ENCODE peak calls at places on chromosomes 3 and 15, in ten cellular contexts. One of them, this sample, is unnamed.

GRCh38 chr3:111924283-111924682 is 54.5 kb upstream of the ABHD10 start:
- DNase-seq in NCI-H748 treated with DMSO at 0.1 percent for 48 hours: no peak
- DNase-seq in choroid plexus epithelial cell: no peak
- DNase-seq in H54: no peak
- DNase-seq in thyroid gland: peak; percentile 74
- DNase-seq in GM23248: no peak
- DNase-seq in WTC11: no peak
- DNase-seq in AG04450: no peak
- DNase-seq in iPS-NIHi11: no peak
- DNase-seq in anterior cingulate cortex: no peak
- DNase-seq in this sample: no peak

GRCh38 chr15:66291816-66292215 is 1.6 kb upstream of the DIS3L start:
- DNase-seq in NCI-H748 treated with DMSO at 0.1 percent for 48 hours: no peak
- DNase-seq in choroid plexus epithelial cell: no peak
- DNase-seq in H54: no peak
- DNase-seq in thyroid gland: no peak
- DNase-seq in GM23248: peak; percentile 52
- DNase-seq in WTC11: no peak
- DNase-seq in AG04450: no peak
- DNase-seq in iPS-NIHi11: no peak
- DNase-seq in anterior cingulate cortex: no peak
- DNase-seq in this sample: no peak

GRCh38 chr3:57268416-57268815 is 24.1 kb downstream of the ASB14 start:
- DNase-seq in NCI-H748 treated with DMSO at 0.1 percent for 48 hours: no peak
- DNase-seq in choroid plexus epithelial cell: peak; percentile 40
- DNase-seq in H54: no peak
- DNase-seq in thyroid gland: no peak
- DNase-seq in GM23248: no peak
- DNase-seq in WTC11: no peak
- DNase-seq in AG04450: no peak
- DNase-seq in iPS-NIHi11: no peak
- DNase-seq in anterior cingulate cortex: no peak
- DNase-seq in this sample: no peak

GRCh38 chr3:48661501-48662139 is 1.1 kb downstream of the CELSR3 start:
- DNase-seq in NCI-H748 treated with DMSO at 0.1 percent for 48 hours: no peak
- DNase-seq in choroid plexus epithelial cell: peak; percentile 67
- DNase-seq in H54: no peak
- DNase-seq in thyroid gland: peak; percentile 66
- DNase-seq in GM23248: peak; percentile 62
- DNase-seq in WTC11: peak; percentile 84
- DNase-seq in AG04450: no peak
- DNase-seq in iPS-NIHi11: peak; percentile 85
- DNase-seq in anterior cingulate cortex: peak; percentile 57
- DNase-seq in this sample: peak; percentile 57

GRCh38 chr15:80674245-80674614 is 20.9 kb upstream of the ABHD17C start:
- DNase-seq in NCI-H748 treated with DMSO at 0.1 percent for 48 hours: no peak
- DNase-seq in choroid plexus epithelial cell: peak; percentile 62
- DNase-seq in H54: no peak
- DNase-seq in thyroid gland: no peak
- DNase-seq in GM23248: peak; percentile 15
- DNase-seq in WTC11: no peak
- DNase-seq in AG04450: peak; percentile 27
- DNase-seq in iPS-NIHi11: no peak
- DNase-seq in anterior cingulate cortex: no peak
- DNase-seq in this sample: no peak

GRCh38 chr3:115438799-115439198 is 184.5 kb upstream of the GAP43 start:
- DNase-seq in NCI-H748 treated with DMSO at 0.1 percent for 48 hours: no peak
- DNase-seq in choroid plexus epithelial cell: no peak
- DNase-seq in H54: no peak
- DNase-seq in thyroid gland: no peak
- DNase-seq in GM23248: no peak
- DNase-seq in WTC11: no peak
- DNase-seq in AG04450: no peak
- DNase-seq in iPS-NIHi11: no peak
- DNase-seq in anterior cingulate cortex: no peak
- DNase-seq in this sample: no peak

GRCh38 chr15:83066761-83067637 is at the start of gene BTBD1:
- DNase-seq in NCI-H748 treated with DMSO at 0.1 percent for 48 hours: peak; percentile 60
- DNase-seq in choroid plexus epithelial cell: peak; percentile 96
- DNase-seq in H54: peak; percentile 92
- DNase-seq in thyroid gland: peak; percentile 98
- DNase-seq in GM23248: peak; percentile 99
- DNase-seq in WTC11: peak; percentile 75
- DNase-seq in AG04450: peak; percentile 90
- DNase-seq in iPS-NIHi11: peak; percentile 98
- DNase-seq in anterior cingulate cortex: peak; percentile 77
- DNase-seq in this sample: peak; percentile 90

GRCh38 chr3:172280406-172281051 is 167.7 kb downstream of the GHSR start:
- DNase-seq in NCI-H748 treated with DMSO at 0.1 percent for 48 hours: no peak
- DNase-seq in choroid plexus epithelial cell: peak; percentile 95
- DNase-seq in H54: peak; percentile 23
- DNase-seq in thyroid gland: no peak
- DNase-seq in GM23248: peak; percentile 74
- DNase-seq in WTC11: no peak
- DNase-seq in AG04450: peak; percentile 77
- DNase-seq in iPS-NIHi11: no peak
- DNase-seq in anterior cingulate cortex: no peak
- DNase-seq in this sample: no peak

GRCh38 chr3:168984872-168985271 is 678.6 kb downstream of the MECOM start:
- DNase-seq in NCI-H748 treated with DMSO at 0.1 percent for 48 hours: no peak
- DNase-seq in choroid plexus epithelial cell: no peak
- DNase-seq in H54: no peak
- DNase-seq in thyroid gland: no peak
- DNase-seq in GM23248: no peak
- DNase-seq in WTC11: no peak
- DNase-seq in AG04450: no peak
- DNase-seq in iPS-NIHi11: no peak
- DNase-seq in anterior cingulate cortex: no peak
- DNase-seq in this sample: no peak

GRCh38 chr15:27091270-27091940 is 120.4 kb downstream of the GABRG3 start:
- DNase-seq in NCI-H748 treated with DMSO at 0.1 percent for 48 hours: no peak
- DNase-seq in choroid plexus epithelial cell: no peak
- DNase-seq in H54: no peak
- DNase-seq in thyroid gland: no peak
- DNase-seq in GM23248: peak; percentile 57
- DNase-seq in WTC11: no peak
- DNase-seq in AG04450: no peak
- DNase-seq in iPS-NIHi11: no peak
- DNase-seq in anterior cingulate cortex: no peak
- DNase-seq in this sample: no peak

GRCh38 chr3:186021673-186022362 is 84.0 kb upstream of the TRA2B start:
- DNase-seq in NCI-H748 treated with DMSO at 0.1 percent for 48 hours: no peak
- DNase-seq in choroid plexus epithelial cell: peak; percentile 94
- DNase-seq in H54: peak; percentile 81
- DNase-seq in thyroid gland: no peak
- DNase-seq in GM23248: peak; percentile 98
- DNase-seq in WTC11: no peak
- DNase-seq in AG04450: peak; percentile 85
- DNase-seq in iPS-NIHi11: no peak
- DNase-seq in anterior cingulate cortex: no peak
- DNase-seq in this sample: no peak

GRCh38 chr3:159964166-159964973 is 24.3 kb upstream of the IL12A start:
- DNase-seq in NCI-H748 treated with DMSO at 0.1 percent for 48 hours: no peak
- DNase-seq in choroid plexus epithelial cell: peak; percentile 81
- DNase-seq in H54: peak; percentile 30
- DNase-seq in thyroid gland: no peak
- DNase-seq in GM23248: peak; percentile 86
- DNase-seq in WTC11: no peak
- DNase-seq in AG04450: peak; percentile 49
- DNase-seq in iPS-NIHi11: no peak
- DNase-seq in anterior cingulate cortex: no peak
- DNase-seq in this sample: no peak

GRCh38 chr3:48130321-48130881 is 57.8 kb downstream of the CDC25A start:
- DNase-seq in NCI-H748 treated with DMSO at 0.1 percent for 48 hours: no peak
- DNase-seq in choroid plexus epithelial cell: peak; percentile 96
- DNase-seq in H54: no peak
- DNase-seq in thyroid gland: peak; percentile 83
- DNase-seq in GM23248: peak; percentile 80
- DNase-seq in WTC11: no peak
- DNase-seq in AG04450: peak; percentile 72
- DNase-seq in iPS-NIHi11: peak; percentile 47
- DNase-seq in anterior cingulate cortex: peak; percentile 15
- DNase-seq in this sample: no peak

GRCh38 chr3:43817825-43818224 is 127.1 kb downstream of the ABHD5 start:
- DNase-seq in NCI-H748 treated with DMSO at 0.1 percent for 48 hours: no peak
- DNase-seq in choroid plexus epithelial cell: no peak
- DNase-seq in H54: no peak
- DNase-seq in thyroid gland: no peak
- DNase-seq in GM23248: no peak
- DNase-seq in WTC11: no peak
- DNase-seq in AG04450: no peak
- DNase-seq in iPS-NIHi11: no peak
- DNase-seq in anterior cingulate cortex: no peak
- DNase-seq in this sample: no peak

GRCh38 chr3:142056656-142057330 is 92.6 kb downstream of the TFDP2 start:
- DNase-seq in NCI-H748 treated with DMSO at 0.1 percent for 48 hours: no peak
- DNase-seq in choroid plexus epithelial cell: no peak
- DNase-seq in H54: no peak
- DNase-seq in thyroid gland: no peak
- DNase-seq in GM23248: peak; percentile 17
- DNase-seq in WTC11: no peak
- DNase-seq in AG04450: no peak
- DNase-seq in iPS-NIHi11: no peak
- DNase-seq in anterior cingulate cortex: no peak
- DNase-seq in this sample: no peak

GRCh38 chr15:45399381-45400212 is 21.3 kb upstream of the GATM start:
- DNase-seq in NCI-H748 treated with DMSO at 0.1 percent for 48 hours: peak; percentile 14
- DNase-seq in choroid plexus epithelial cell: peak; percentile 79
- DNase-seq in H54: no peak
- DNase-seq in thyroid gland: no peak
- DNase-seq in GM23248: peak; percentile 80
- DNase-seq in WTC11: no peak
- DNase-seq in AG04450: no peak
- DNase-seq in iPS-NIHi11: peak; percentile 23
- DNase-seq in anterior cingulate cortex: no peak
- DNase-seq in this sample: peak; percentile 74

GRCh38 chr15:35674873-35675781 is 129.2 kb upstream of the DPH6 start:
- DNase-seq in NCI-H748 treated with DMSO at 0.1 percent for 48 hours: no peak
- DNase-seq in choroid plexus epithelial cell: peak; percentile 91
- DNase-seq in H54: no peak
- DNase-seq in thyroid gland: peak; percentile 25
- DNase-seq in GM23248: peak; percentile 68
- DNase-seq in WTC11: no peak
- DNase-seq in AG04450: no peak
- DNase-seq in iPS-NIHi11: no peak
- DNase-seq in anterior cingulate cortex: no peak
- DNase-seq in this sample: peak; percentile 0

GRCh38 chr3:189225431-189225830 is 53.7 kb downstream of the TPRG1 start:
- DNase-seq in NCI-H748 treated with DMSO at 0.1 percent for 48 hours: no peak
- DNase-seq in choroid plexus epithelial cell: no peak
- DNase-seq in H54: no peak
- DNase-seq in thyroid gland: no peak
- DNase-seq in GM23248: no peak
- DNase-seq in WTC11: no peak
- DNase-seq in AG04450: no peak
- DNase-seq in iPS-NIHi11: no peak
- DNase-seq in anterior cingulate cortex: no peak
- DNase-seq in this sample: no peak

GRCh38 chr3:27568393-27568792 is 84.2 kb upstream of the SLC4A7 start:
- DNase-seq in NCI-H748 treated with DMSO at 0.1 percent for 48 hours: no peak
- DNase-seq in choroid plexus epithelial cell: peak; percentile 34
- DNase-seq in H54: peak; percentile 23
- DNase-seq in thyroid gland: peak; percentile 77
- DNase-seq in GM23248: peak; percentile 95
- DNase-seq in WTC11: no peak
- DNase-seq in AG04450: peak; percentile 45
- DNase-seq in iPS-NIHi11: no peak
- DNase-seq in anterior cingulate cortex: peak; percentile 20
- DNase-seq in this sample: peak; percentile 86

GRCh38 chr3:137869022-137869421 is 104.9 kb downstream of the SOX14 start:
- DNase-seq in NCI-H748 treated with DMSO at 0.1 percent for 48 hours: no peak
- DNase-seq in choroid plexus epithelial cell: no peak
- DNase-seq in H54: no peak
- DNase-seq in thyroid gland: no peak
- DNase-seq in GM23248: no peak
- DNase-seq in WTC11: peak; percentile 17
- DNase-seq in AG04450: no peak
- DNase-seq in iPS-NIHi11: no peak
- DNase-seq in anterior cingulate cortex: no peak
- DNase-seq in this sample: no peak

GRCh38 chr15:100849021-100849831 is 30.4 kb upstream of the ALDH1A3 start:
- DNase-seq in NCI-H748 treated with DMSO at 0.1 percent for 48 hours: no peak
- DNase-seq in choroid plexus epithelial cell: peak; percentile 39
- DNase-seq in H54: no peak
- DNase-seq in thyroid gland: peak; percentile 41
- DNase-seq in GM23248: peak; percentile 79
- DNase-seq in WTC11: peak; percentile 61
- DNase-seq in AG04450: no peak
- DNase-seq in iPS-NIHi11: peak; percentile 88
- DNase-seq in anterior cingulate cortex: peak; percentile 38
- DNase-seq in this sample: no peak

GRCh38 chr15:73317651-73318462 is 50.9 kb downstream of the HCN4 start:
- DNase-seq in NCI-H748 treated with DMSO at 0.1 percent for 48 hours: no peak
- DNase-seq in choroid plexus epithelial cell: peak; percentile 12
- DNase-seq in H54: peak; percentile 80
- DNase-seq in thyroid gland: no peak
- DNase-seq in GM23248: no peak
- DNase-seq in WTC11: no peak
- DNase-seq in AG04450: no peak
- DNase-seq in iPS-NIHi11: no peak
- DNase-seq in anterior cingulate cortex: no peak
- DNase-seq in this sample: no peak

GRCh38 chr3:69695443-69695842 is 43.8 kb upstream of the MITF start:
- DNase-seq in NCI-H748 treated with DMSO at 0.1 percent for 48 hours: peak; percentile 4
- DNase-seq in choroid plexus epithelial cell: no peak
- DNase-seq in H54: no peak
- DNase-seq in thyroid gland: no peak
- DNase-seq in GM23248: no peak
- DNase-seq in WTC11: no peak
- DNase-seq in AG04450: no peak
- DNase-seq in iPS-NIHi11: no peak
- DNase-seq in anterior cingulate cortex: no peak
- DNase-seq in this sample: no peak